ENCODE peak calls at places on chromosomes 6 and 20, in nine cellular contexts. X is A549; Y is H1; B is psoas muscle; E is breast epithelium; Q is CD8-positive, alpha-beta T cell; F is right atrium auricular region; T is stomach; P is heart left ventricle. I is an unnamed sample.
A peak's percentile ranks its signal among the peaks of the same experiment; 100 is the strongest.

GRCh38 chr6:154106251-154106650 is 67.2 kb downstream of the OPRM1 start:
- DNase-seq in X (no peak), Y (no peak), B (no peak), E (no peak), Q (no peak), F (no peak), T (no peak), P (no peak), I (no peak)

GRCh38 chr6:142784344-142784743 is 160.6 kb downstream of the HIVEP2 start:
- DNase-seq in X (no peak), Y (no peak), B (no peak), E (no peak), Q (no peak), F (no peak), T (no peak), P (no peak), I (no peak)

GRCh38 chr6:118697554-118697953 is 46.2 kb upstream of the CEP85L start:
- DNase-seq in X (no peak), Y (no peak), B (no peak), E (no peak), Q (no peak), F (no peak), T (no peak), P (no peak), I (no peak)

GRCh38 chr6:37826188-37826587 is 6.7 kb downstream of the ZFAND3 start:
- DNase-seq in X (no peak), Y (no peak), B (no peak), E (no peak), Q (no peak), F (no peak), T (no peak), P (no peak), I (no peak)

GRCh38 chr6:168496932-168497331 is 55.9 kb downstream of the SMOC2 start:
- DNase-seq in X (no peak), Y (no peak), B (no peak), E (no peak), Q (no peak), F (no peak), T (no peak), P (no peak), I (no peak)

GRCh38 chr6:130949553-130949952 is 113.5 kb downstream of the EPB41L2 start:
- DNase-seq in X (no peak), Y (no peak), B (no peak), E (no peak), Q (no peak), F (no peak), T (no peak), P (no peak), I (no peak)

GRCh38 chr6:17101422-17102257 is at the start of gene STMND1:
- DNase-seq in X (peak; percentile 27), Y (peak; percentile 64), B (peak; percentile 26), E (peak; percentile 85), Q (no peak), F (no peak), T (peak; percentile 59), P (peak; percentile 44), I (no peak)

GRCh38 chr6:131828080-131828479 is 20.3 kb downstream of the ENPP1 start:
- DNase-seq in X (no peak), Y (no peak), B (no peak), E (no peak), Q (no peak), F (no peak), T (no peak), P (no peak), I (no peak)

GRCh38 chr6:128351255-128351514 is 169.2 kb downstream of the PTPRK start:
- DNase-seq in X (no peak), Y (no peak), B (no peak), E (no peak), Q (no peak), F (no peak), T (no peak), P (no peak), I (no peak)

GRCh38 chr20:32447136-32448027 is 89.3 kb downstream of the ASXL1 start:
- DNase-seq in X (no peak), Y (no peak), B (no peak), E (no peak), Q (no peak), F (no peak), T (no peak), P (peak; percentile 33), I (peak; percentile 66)

GRCh38 chr20:50237349-50237748 is 46.7 kb downstream of the CEBPB start:
- DNase-seq in X (no peak), Y (no peak), B (no peak), E (peak; percentile 63), Q (no peak), F (no peak), T (peak; percentile 48), P (no peak), I (no peak)

DNA sequence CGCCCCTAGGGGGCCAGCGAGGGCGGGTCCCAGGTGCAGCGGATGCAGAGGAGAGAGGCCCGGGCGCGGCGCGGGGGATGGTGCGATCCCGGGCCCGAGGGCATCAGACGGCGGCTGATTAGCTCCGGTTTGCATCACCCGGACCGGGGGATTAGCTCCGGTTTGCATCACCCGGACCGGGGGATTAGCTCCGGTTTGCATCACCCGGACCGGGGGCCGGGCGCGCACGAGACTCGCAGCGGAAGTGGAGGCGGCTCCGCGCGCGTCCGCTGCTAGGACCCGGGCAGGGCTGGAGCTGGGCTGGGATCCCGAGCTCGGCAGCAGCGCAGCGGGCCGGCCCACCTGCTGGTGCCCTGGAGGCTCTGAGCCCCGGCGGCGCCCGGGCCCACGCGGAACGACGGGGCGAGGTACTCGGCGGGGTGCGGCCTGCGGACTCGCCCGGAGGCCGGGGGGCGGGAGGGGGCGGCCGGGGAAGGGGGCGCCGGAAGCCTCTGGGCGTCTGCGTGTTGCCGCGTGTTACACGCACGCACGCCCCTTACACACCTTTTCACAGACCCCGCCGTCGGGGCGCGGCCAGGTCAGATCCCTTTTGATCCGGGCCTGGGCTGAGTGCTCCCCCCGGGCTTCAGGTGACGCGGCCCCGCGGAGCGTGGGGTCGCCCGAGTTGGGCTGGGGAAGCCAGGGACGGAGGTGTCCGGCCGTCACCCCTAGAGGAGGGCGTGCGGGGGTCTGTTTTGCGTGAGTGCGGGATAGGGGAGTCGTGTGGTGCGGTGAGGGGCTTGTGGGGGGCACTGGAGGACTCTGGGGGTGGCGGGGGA is 412 bp downstream of the TRIB3 start:
- DNase-seq in X (peak; percentile 84), Y (peak; percentile 86), B (peak; percentile 62), E (no peak), Q (peak; percentile 80), F (no peak), T (peak; percentile 59), P (peak; percentile 54), I (peak; percentile 66)
- TF ChIP-seq CTCF in X (peak; percentile 19), Y (no peak), B (no peak), E (no peak), Q (no peak), F (no peak), T (no peak), P (no peak), I (no peak)

DNA sequence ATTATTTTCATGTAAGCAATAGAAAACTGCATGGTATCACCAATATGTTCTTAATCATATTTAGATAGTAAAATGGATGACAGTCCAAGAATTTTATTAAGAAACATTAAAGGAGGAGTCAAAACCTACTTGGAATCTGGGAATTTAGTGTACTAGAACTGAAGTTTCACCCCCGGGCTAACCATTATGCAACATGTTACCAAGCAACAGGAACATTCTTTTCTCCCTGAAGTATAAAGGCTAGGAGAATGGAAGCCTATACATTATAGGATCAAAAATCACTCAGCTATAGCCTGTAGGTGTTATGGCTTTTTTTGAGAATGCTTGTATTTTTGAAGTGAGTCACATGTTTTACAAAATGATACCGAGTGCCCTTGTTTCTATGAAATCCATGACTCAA is 538.3 kb downstream of the GRIK2 start:
- DNase-seq in X (no peak), Y (no peak), B (no peak), E (no peak), Q (no peak), F (no peak), T (no peak), P (no peak), I (no peak)
- H3K4me3 ChIP-seq in X (no peak overlapping the region), Y (no peak overlapping the region), B (no peak overlapping the region), E (no peak overlapping the region), Q (no peak overlapping the region), F (no peak overlapping the region), T (no peak overlapping the region), P (no peak overlapping the region), I (no peak overlapping the region)

GRCh38 chr6:27025351-27025750 is 222.2 kb upstream of the PRSS16 start:
- DNase-seq in X (no peak), Y (no peak), B (no peak), E (no peak), Q (no peak), F (no peak), T (no peak), P (no peak), I (no peak)

GRCh38 chr6:27016689-27017088 is 230.8 kb upstream of the PRSS16 start:
- DNase-seq in X (no peak), Y (no peak), B (no peak), E (no peak), Q (no peak), F (no peak), T (no peak), P (no peak), I (no peak)

GRCh38 chr6:27023664-27024063 is 223.8 kb upstream of the PRSS16 start:
- DNase-seq in X (no peak), Y (no peak), B (no peak), E (no peak), Q (no peak), F (no peak), T (no peak), P (no peak), I (no peak)

GRCh38 chr6:27020553-27020880 is 227.0 kb upstream of the PRSS16 start:
- DNase-seq in X (no peak), Y (no peak), B (no peak), E (no peak), Q (no peak), F (no peak), T (no peak), P (no peak), I (no peak)

DNA sequence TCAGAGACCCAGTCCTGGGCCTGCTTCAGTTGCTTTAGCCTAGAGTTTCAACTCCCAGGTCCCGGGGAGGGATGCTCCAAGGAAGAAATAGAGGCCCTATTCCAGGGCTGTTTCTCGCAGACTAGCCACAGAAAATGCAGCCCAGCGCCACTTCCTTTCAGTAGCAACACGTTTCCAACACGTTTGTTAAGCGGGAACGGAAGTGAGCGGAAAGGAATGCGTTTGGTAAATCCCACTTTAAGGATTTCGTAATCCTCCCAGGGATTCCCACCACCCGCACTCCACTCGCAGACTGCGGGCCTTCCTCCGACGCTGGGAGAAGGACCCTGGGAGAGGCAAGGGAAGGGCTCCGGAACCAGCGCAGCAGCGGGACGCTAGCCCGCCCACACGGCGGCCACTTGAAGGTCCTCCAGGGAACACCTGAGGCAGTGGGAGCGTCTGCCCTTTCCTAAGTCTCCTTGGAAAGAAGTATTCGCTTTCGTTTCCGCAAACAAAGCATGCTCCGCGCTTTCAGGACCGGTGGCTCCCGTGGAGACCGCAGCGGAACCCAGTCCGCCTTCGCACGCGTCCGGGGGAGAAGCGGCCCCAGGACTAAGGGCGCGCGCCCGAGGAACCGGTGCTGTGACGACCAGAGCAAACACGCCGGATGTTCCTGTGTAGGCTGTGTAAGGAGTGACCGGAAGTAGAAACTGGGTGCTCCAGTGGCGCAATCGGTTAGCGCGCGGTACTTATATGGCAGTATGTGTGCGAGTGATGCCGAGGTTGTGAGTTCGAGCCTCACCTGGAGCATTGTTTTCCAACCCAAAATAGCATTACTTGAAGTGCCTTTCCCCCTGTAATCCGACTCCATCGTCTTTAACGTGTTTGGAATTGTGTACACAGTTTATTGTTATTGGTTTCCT is 227.6 kb upstream of the PRSS16 start:
- DNase-seq in X (peak; percentile 69), Y (peak; percentile 92), B (peak; percentile 85), E (peak; percentile 92), Q (peak; percentile 62), F (peak; percentile 89), T (peak; percentile 76), P (peak; percentile 90), I (peak; percentile 77)
- H3K27ac ChIP-seq in X (peak overlapping the region; percentile 95), Y (peak overlapping the region; percentile 95), B (peak overlapping the region; percentile 83), E (peak overlapping the region; percentile 97), Q (no peak overlapping the region), F (peak overlapping the region; percentile 90), T (peak overlapping the region; percentile 88), P (peak overlapping the region; percentile 86), I (peak overlapping the region; percentile 76)

GRCh38 chr6:132830236-132830799 is 15.9 kb downstream of the RPS12 start:
- DNase-seq in X (no peak), Y (no peak), B (no peak), E (no peak), Q (no peak), F (no peak), T (no peak), P (no peak), I (no peak)
- TF ChIP-seq CTCF in X (peak; percentile 65), Y (peak; percentile 55), B (peak; percentile 59), E (no peak), Q (no peak), F (peak; percentile 60), T (peak; percentile 20), P (peak; percentile 52), I (peak; percentile 70)